ENCODE peak calls at places on chromosomes 12 and 14, in six cellular contexts. Z, A, G, J, Y and S are unnamed samples.

GRCh38 chr12:64691793-64692583 is 67.2 kb downstream of the GNS start:
- DNase-seq in Z (no peak), A (no peak), G (no peak), J (no peak), Y (no peak), S (no peak)

GRCh38 chr14:104756477-104757237 is 3.7 kb downstream of the SIVA1 start:
- DNase-seq in Z (no peak), A (no peak), G (no peak), J (no peak), Y (no peak), S (no peak)

GRCh38 chr14:51828017-51828797 is 32.2 kb upstream of the GNG2 start:
- DNase-seq in Z (no peak), A (peak; percentile 79), G (peak; percentile 33), J (no peak), Y (no peak), S (peak; percentile 24)

GRCh38 chr12:132133952-132134652 is 10.0 kb downstream of the DDX51 start:
- DNase-seq in Z (no peak), A (peak; percentile 74), G (no peak), J (no peak), Y (no peak), S (no peak)

GRCh38 chr12:49187184-49187583 is 1.7 kb downstream of the TUBA1A start:
- DNase-seq in Z (peak; percentile 53), A (no peak), G (peak; percentile 18), J (peak; percentile 50), Y (peak; percentile 68), S (no peak)

GRCh38 chr14:30977752-30978151 is 47.7 kb upstream of the AP4S1 start:
- DNase-seq in Z (no peak), A (no peak), G (no peak), J (no peak), Y (no peak), S (no peak)

GRCh38 chr12:65339161-65339560 is 60.7 kb downstream of the MSRB3 start:
- DNase-seq in Z (no peak), A (no peak), G (no peak), J (no peak), Y (no peak), S (no peak)

GRCh38 chr12:116539361-116539771 is 19.8 kb upstream of the MAP1LC3B2 start:
- DNase-seq in Z (no peak), A (no peak), G (no peak), J (peak; percentile 20), Y (no peak), S (no peak)

GRCh38 chr14:44453433-44454171 is 53.5 kb downstream of the FSCB start:
- DNase-seq in Z (no peak), A (no peak), G (no peak), J (no peak), Y (no peak), S (peak; percentile 82)

GRCh38 chr12:7557227-7557626 is 53.6 kb upstream of the CD163 start:
- DNase-seq in Z (no peak), A (no peak), G (no peak), J (no peak), Y (no peak), S (no peak)

GRCh38 chr12:105109465-105110212 is 2.1 kb downstream of the WASHC4 start:
- DNase-seq in Z (no peak), A (peak; percentile 59), G (no peak), J (peak; percentile 83), Y (peak; percentile 6), S (no peak)

GRCh38 chr12:56129210-56129691 is 1.2 kb downstream of the ESYT1 start:
- DNase-seq in Z (peak; percentile 74), A (peak; percentile 87), G (peak; percentile 69), J (peak; percentile 51), Y (peak; percentile 29), S (peak; percentile 60)

GRCh38 chr12:14756331-14757143 is 46.7 kb downstream of the WBP11 start:
- DNase-seq in Z (no peak), A (peak; percentile 85), G (no peak), J (no peak), Y (no peak), S (peak; percentile 81)

GRCh38 chr14:88470542-88471440 is 84.0 kb downstream of the PTPN21 start:
- DNase-seq in Z (no peak), A (no peak), G (no peak), J (no peak), Y (no peak), S (no peak)

GRCh38 chr12:56267443-56268071 is 815 bp downstream of the COQ10A start:
- DNase-seq in Z (peak; percentile 48), A (no peak), G (peak; percentile 74), J (no peak), Y (no peak), S (no peak)

GRCh38 chr14:22185191-22185590 is 403.8 kb downstream of the DAD1 start:
- DNase-seq in Z (no peak), A (no peak), G (no peak), J (peak; percentile 13), Y (no peak), S (no peak)

GRCh38 chr12:26940820-26941219 is 2.5 kb downstream of the FGFR1OP2 start:
- DNase-seq in Z (no peak), A (no peak), G (no peak), J (no peak), Y (no peak), S (peak; percentile 16)

GRCh38 chr12:124681779-124682391 is 114.5 kb upstream of the NCOR2 start:
- DNase-seq in Z (no peak), A (peak; percentile 71), G (peak; percentile 71), J (peak; percentile 79), Y (peak; percentile 91), S (no peak)
- H3K27ac ChIP-seq in Z (no peak overlapping the region), A (peak overlapping the region; percentile 44), G (peak overlapping the region; percentile 82), J (peak overlapping the region; percentile 98), Y (peak overlapping the region; percentile 90), S (peak overlapping the region; percentile 88)

GRCh38 chr14:99245541-99246511 is 26.2 kb downstream of the BCL11B start:
- DNase-seq in Z (no peak), A (peak; percentile 94), G (no peak), J (no peak), Y (no peak), S (no peak)

GRCh38 chr14:99242816-99243795 is 28.9 kb downstream of the BCL11B start:
- DNase-seq in Z (no peak), A (no peak), G (no peak), J (no peak), Y (no peak), S (no peak)

GRCh38 chr14:99246536-99247083 is 25.4 kb downstream of the BCL11B start:
- DNase-seq in Z (no peak), A (peak; percentile 85), G (no peak), J (no peak), Y (no peak), S (no peak)

GRCh38 chr14:99244960-99245340 is 27.0 kb downstream of the BCL11B start:
- DNase-seq in Z (no peak), A (no peak), G (no peak), J (no peak), Y (no peak), S (no peak)

GRCh38 chr14:99244299-99244959 is 27.6 kb downstream of the BCL11B start:
- DNase-seq in Z (no peak), A (no peak), G (no peak), J (no peak), Y (no peak), S (no peak)
- H3K4me3 ChIP-seq in Z (no peak overlapping the region), A (peak overlapping the region; percentile 78), G (no peak overlapping the region), J (no peak overlapping the region), Y (no peak overlapping the region), S (peak overlapping the region; percentile 17)

GRCh38 chr12:46401703-46402102 is 29.1 kb upstream of the SLC38A2 start:
- DNase-seq in Z (peak; percentile 57), A (peak; percentile 75), G (no peak), J (peak; percentile 49), Y (no peak), S (no peak)
- H3K4me1 ChIP-seq in Z (peaks cover 6% of the 10 kb centered on the region), A (peaks cover 14% of the 10 kb centered on the region), G (peaks cover 32% of the 10 kb centered on the region), J (peaks cover 20% of the 10 kb centered on the region), Y (no peaks in the 10 kb centered on the region), S (peaks cover 3% of the 10 kb centered on the region)

DNA sequence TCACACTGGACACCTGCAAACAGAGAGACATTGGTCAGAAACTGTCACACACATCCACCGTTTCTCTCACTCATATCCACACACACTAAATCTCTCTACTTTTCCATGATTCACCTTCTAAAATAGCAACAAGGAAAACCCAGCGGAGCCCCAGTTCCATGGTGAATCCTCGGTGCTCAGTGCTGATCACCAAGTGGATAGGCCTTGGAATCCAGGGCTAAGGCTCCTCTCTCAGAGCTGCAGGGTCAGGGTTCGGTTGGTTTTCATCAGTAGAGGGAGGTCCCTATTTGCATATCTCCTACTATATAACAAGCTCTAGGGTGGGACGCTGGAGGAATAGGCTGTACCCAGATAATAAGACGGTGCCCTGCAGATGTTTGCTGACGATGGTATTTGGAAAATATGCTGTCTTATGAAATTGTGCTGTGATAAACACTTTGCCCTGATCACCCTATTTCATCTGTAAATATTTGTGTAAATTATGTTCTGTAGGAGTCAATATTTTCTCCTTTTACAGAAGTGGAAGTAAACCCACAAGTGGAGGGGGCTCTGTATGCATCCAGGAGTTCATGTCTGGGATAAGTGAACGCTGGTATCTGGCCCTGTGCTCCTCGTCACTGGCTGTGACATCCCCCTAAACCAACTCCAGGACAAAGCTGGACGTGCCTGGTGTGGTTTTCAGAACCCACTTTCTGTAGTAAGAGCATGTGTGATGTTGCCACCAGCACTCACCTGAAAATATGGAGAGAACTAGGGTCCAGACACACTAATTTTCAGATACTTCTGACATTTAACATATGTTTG is 709.2 kb downstream of the TMEM121 start:
- DNase-seq in Z (no peak), A (no peak), G (no peak), J (no peak), Y (no peak), S (no peak)
- H3K27ac ChIP-seq in Z (no peak overlapping the region), A (no peak overlapping the region), G (no peak overlapping the region), J (no peak overlapping the region), Y (no peak overlapping the region), S (no peak overlapping the region)

DNA sequence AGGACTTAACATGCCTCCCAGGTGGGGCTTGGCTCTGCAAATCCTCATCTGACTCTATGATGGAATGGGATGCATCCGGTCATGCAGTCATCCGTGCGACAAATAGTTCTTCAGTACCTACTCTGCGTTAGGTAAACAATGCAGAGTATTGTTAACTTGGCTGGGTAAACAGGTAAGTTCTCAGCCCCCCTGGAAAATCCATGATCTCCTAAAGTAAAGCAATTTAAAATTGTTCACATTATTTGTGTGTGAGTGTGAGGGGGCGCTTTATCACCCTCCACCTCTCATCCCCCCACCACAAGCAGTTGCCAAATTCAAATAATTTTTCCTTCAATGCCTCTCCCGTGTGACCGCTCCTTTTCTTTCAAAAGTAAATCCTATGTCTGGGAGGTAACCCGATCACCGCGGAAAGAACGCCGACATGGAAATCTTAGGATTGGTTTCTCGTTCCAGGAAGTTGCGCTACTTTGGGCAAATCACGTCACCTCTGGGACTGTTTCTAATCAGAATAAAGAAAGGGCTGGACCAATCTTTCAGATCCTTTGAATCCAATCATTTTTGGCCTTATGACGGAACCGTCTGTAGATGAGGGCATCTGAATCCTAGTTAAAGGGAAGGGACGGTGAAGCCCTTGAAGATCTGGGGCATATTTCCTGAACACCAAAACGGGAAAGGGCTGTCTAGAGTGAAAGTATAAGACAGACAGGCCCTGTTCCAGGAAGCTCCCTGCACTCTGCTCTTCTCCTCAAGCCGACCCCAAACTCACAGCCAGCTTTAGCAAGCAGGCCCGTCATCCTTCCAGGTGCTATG is 44.0 kb upstream of the SINHCAF start:
- DNase-seq in Z (peak; percentile 59), A (peak; percentile 85), G (peak; percentile 26), J (peak; percentile 60), Y (peak; percentile 31), S (peak; percentile 69)
- H3K4me3 ChIP-seq in Z (peak overlapping the region; percentile 0), A (peak overlapping the region; percentile 70), G (peak overlapping the region; percentile 60), J (no peak overlapping the region), Y (peak overlapping the region; percentile 2), S (no peak overlapping the region)